ENCODE peak calls at places on chromosome 15, in six cellular contexts. One of them, this sample, is unnamed.

GRCh38 chr15:63369766-63370165 is 11.9 kb downstream of the CA12 start:
- DNase-seq in spleen: no peak
- DNase-seq in IMR-90: peak; percentile 49
- DNase-seq in HAP-1: no peak
- DNase-seq in CD8-positive, alpha-beta T cell: no peak
- DNase-seq in heart right ventricle: no peak
- DNase-seq in this sample: no peak

GRCh38 chr15:90181781-90182180 is 19.3 kb upstream of the SEMA4B start:
- DNase-seq in spleen: peak; percentile 8
- DNase-seq in IMR-90: no peak
- DNase-seq in HAP-1: no peak
- DNase-seq in CD8-positive, alpha-beta T cell: no peak
- DNase-seq in heart right ventricle: no peak
- DNase-seq in this sample: no peak

GRCh38 chr15:38438031-38438986 is 15.6 kb upstream of the FAM98B start:
- DNase-seq in spleen: no peak
- DNase-seq in IMR-90: peak; percentile 14
- DNase-seq in HAP-1: no peak
- DNase-seq in CD8-positive, alpha-beta T cell: no peak
- DNase-seq in heart right ventricle: no peak
- DNase-seq in this sample: no peak

GRCh38 chr15:78182336-78182700 is 33.2 kb downstream of the IDH3A start:
- DNase-seq in spleen: no peak
- DNase-seq in IMR-90: no peak
- DNase-seq in HAP-1: no peak
- DNase-seq in CD8-positive, alpha-beta T cell: no peak
- DNase-seq in heart right ventricle: no peak
- DNase-seq in this sample: no peak

GRCh38 chr15:97652041-97652440 is 308.5 kb upstream of the ARRDC4 start:
- DNase-seq in spleen: no peak
- DNase-seq in IMR-90: no peak
- DNase-seq in HAP-1: no peak
- DNase-seq in CD8-positive, alpha-beta T cell: no peak
- DNase-seq in heart right ventricle: no peak
- DNase-seq in this sample: no peak

GRCh38 chr15:74651251-74651741 is 35.7 kb downstream of the CLK3 start:
- DNase-seq in spleen: no peak
- DNase-seq in IMR-90: no peak
- DNase-seq in HAP-1: no peak
- DNase-seq in CD8-positive, alpha-beta T cell: no peak
- DNase-seq in heart right ventricle: no peak
- DNase-seq in this sample: no peak

GRCh38 chr15:70387086-70387485 is 289.4 kb upstream of the TLE3 start:
- DNase-seq in spleen: no peak
- DNase-seq in IMR-90: no peak
- DNase-seq in HAP-1: no peak
- DNase-seq in CD8-positive, alpha-beta T cell: no peak
- DNase-seq in heart right ventricle: no peak
- DNase-seq in this sample: no peak

GRCh38 chr15:32029409-32029861 is 880 bp upstream of the CHRNA7 start:
- DNase-seq in spleen: peak; percentile 71
- DNase-seq in IMR-90: no peak
- DNase-seq in HAP-1: peak; percentile 51
- DNase-seq in CD8-positive, alpha-beta T cell: no peak
- DNase-seq in heart right ventricle: peak; percentile 15
- DNase-seq in this sample: no peak

GRCh38 chr15:68774521-68775293 is 46.0 kb downstream of the ANP32A start:
- DNase-seq in spleen: no peak
- DNase-seq in IMR-90: no peak
- DNase-seq in HAP-1: no peak
- DNase-seq in CD8-positive, alpha-beta T cell: no peak
- DNase-seq in heart right ventricle: no peak
- DNase-seq in this sample: no peak

GRCh38 chr15:70142072-70142321 is 44.3 kb upstream of the TLE3 start:
- DNase-seq in spleen: no peak
- DNase-seq in IMR-90: no peak
- DNase-seq in HAP-1: no peak
- DNase-seq in CD8-positive, alpha-beta T cell: no peak
- DNase-seq in heart right ventricle: no peak
- DNase-seq in this sample: no peak

GRCh38 chr15:55829826-55830225 is 86.9 kb upstream of the PRTG start:
- DNase-seq in spleen: no peak
- DNase-seq in IMR-90: no peak
- DNase-seq in HAP-1: no peak
- DNase-seq in CD8-positive, alpha-beta T cell: no peak
- DNase-seq in heart right ventricle: no peak
- DNase-seq in this sample: no peak

GRCh38 chr15:79849789-79850188 is 47.0 kb downstream of the MTHFS start:
- DNase-seq in spleen: no peak
- DNase-seq in IMR-90: peak; percentile 52
- DNase-seq in HAP-1: no peak
- DNase-seq in CD8-positive, alpha-beta T cell: no peak
- DNase-seq in heart right ventricle: no peak
- DNase-seq in this sample: no peak

GRCh38 chr15:99507016-99507731 is 58.6 kb upstream of the MEF2A start:
- DNase-seq in spleen: peak; percentile 70
- DNase-seq in IMR-90: peak; percentile 88
- DNase-seq in HAP-1: no peak
- DNase-seq in CD8-positive, alpha-beta T cell: no peak
- DNase-seq in heart right ventricle: peak; percentile 71
- DNase-seq in this sample: no peak

GRCh38 chr15:61447981-61448380 is 218.9 kb upstream of the RORA start:
- DNase-seq in spleen: no peak
- DNase-seq in IMR-90: no peak
- DNase-seq in HAP-1: no peak
- DNase-seq in CD8-positive, alpha-beta T cell: no peak
- DNase-seq in heart right ventricle: no peak
- DNase-seq in this sample: no peak

GRCh38 chr15:64653757-64654156 is 121.6 kb downstream of the RBPMS2 start:
- DNase-seq in spleen: no peak
- DNase-seq in IMR-90: peak; percentile 31
- DNase-seq in HAP-1: peak; percentile 76
- DNase-seq in CD8-positive, alpha-beta T cell: no peak
- DNase-seq in heart right ventricle: no peak
- DNase-seq in this sample: no peak

GRCh38 chr15:64246364-64247189 is 83.8 kb upstream of the PPIB start:
- DNase-seq in spleen: no peak
- DNase-seq in IMR-90: peak; percentile 93
- DNase-seq in HAP-1: peak; percentile 56
- DNase-seq in CD8-positive, alpha-beta T cell: no peak
- DNase-seq in heart right ventricle: no peak
- DNase-seq in this sample: no peak

GRCh38 chr15:41796457-41796856 is 22.2 kb downstream of the MAPKBP1 start:
- DNase-seq in spleen: no peak
- DNase-seq in IMR-90: peak; percentile 68
- DNase-seq in HAP-1: no peak
- DNase-seq in CD8-positive, alpha-beta T cell: no peak
- DNase-seq in heart right ventricle: no peak
- DNase-seq in this sample: no peak

GRCh38 chr15:95663156-95663831 is 667.2 kb upstream of the NR2F2 start:
- DNase-seq in spleen: no peak
- DNase-seq in IMR-90: peak; percentile 85
- DNase-seq in HAP-1: no peak
- DNase-seq in CD8-positive, alpha-beta T cell: no peak
- DNase-seq in heart right ventricle: no peak
- DNase-seq in this sample: no peak
- H3K9me3 ChIP-seq in spleen: no peaks in the 10 kb centered on the region
- H3K9me3 ChIP-seq in IMR-90: no peaks in the 10 kb centered on the region
- H3K9me3 ChIP-seq in HAP-1: no peaks in the 10 kb centered on the region
- H3K9me3 ChIP-seq in CD8-positive, alpha-beta T cell: no peaks in the 10 kb centered on the region
- H3K9me3 ChIP-seq in heart right ventricle: no peaks in the 10 kb centered on the region
- H3K9me3 ChIP-seq in this sample: no peaks in the 10 kb centered on the region

GRCh38 chr15:23548071-23548470 is 17.4 kb upstream of the MKRN3 start:
- DNase-seq in spleen: no peak
- DNase-seq in IMR-90: no peak
- DNase-seq in HAP-1: no peak
- DNase-seq in CD8-positive, alpha-beta T cell: no peak
- DNase-seq in heart right ventricle: no peak
- DNase-seq in this sample: no peak
- H3K9me3 ChIP-seq in spleen: no peaks in the 10 kb centered on the region
- H3K9me3 ChIP-seq in IMR-90: peaks cover 5% of the 10 kb centered on the region
- H3K9me3 ChIP-seq in HAP-1: no peaks in the 10 kb centered on the region
- H3K9me3 ChIP-seq in CD8-positive, alpha-beta T cell: no peaks in the 10 kb centered on the region
- H3K9me3 ChIP-seq in heart right ventricle: no peaks in the 10 kb centered on the region
- H3K9me3 ChIP-seq in this sample: no peaks in the 10 kb centered on the region

GRCh38 chr15:25066708-25067107 is 111.9 kb downstream of the SNRPN start:
- DNase-seq in spleen: peak; percentile 56
- DNase-seq in IMR-90: no peak
- DNase-seq in HAP-1: no peak
- DNase-seq in CD8-positive, alpha-beta T cell: no peak
- DNase-seq in heart right ventricle: no peak
- DNase-seq in this sample: no peak
- H3K9me3 ChIP-seq in spleen: peaks cover 100% of the 10 kb centered on the region
- H3K9me3 ChIP-seq in IMR-90: peaks cover 100% of the 10 kb centered on the region
- H3K9me3 ChIP-seq in HAP-1: peaks cover 4% of the 10 kb centered on the region
- H3K9me3 ChIP-seq in CD8-positive, alpha-beta T cell: peaks cover 99% of the 10 kb centered on the region
- H3K9me3 ChIP-seq in heart right ventricle: peaks cover 100% of the 10 kb centered on the region
- H3K9me3 ChIP-seq in this sample: peaks cover 54% of the 10 kb centered on the region

DNA sequence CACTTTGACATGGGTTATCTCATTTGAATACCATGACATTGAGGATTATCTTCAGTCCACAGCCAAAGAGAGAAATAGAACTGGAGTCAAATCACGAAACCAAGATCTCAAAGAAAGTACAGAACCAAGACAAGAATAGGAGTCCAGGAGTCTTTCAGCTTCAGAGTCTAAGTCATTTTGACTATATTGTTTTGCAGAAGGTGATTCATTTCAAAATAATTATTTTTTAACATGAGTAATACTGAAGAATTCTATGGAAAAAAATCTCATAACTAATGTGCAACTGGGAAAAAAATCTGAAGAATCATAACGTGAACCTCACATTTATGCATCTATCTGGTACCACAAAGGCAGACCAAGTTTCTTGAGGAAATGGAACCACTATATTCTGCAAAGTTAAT is 60.3 kb downstream of the UBE3A start:
- DNase-seq in spleen: no peak
- DNase-seq in IMR-90: peak; percentile 31
- DNase-seq in HAP-1: no peak
- DNase-seq in CD8-positive, alpha-beta T cell: no peak
- DNase-seq in heart right ventricle: no peak
- DNase-seq in this sample: no peak
- H3K9me3 ChIP-seq in spleen: peaks cover 5% of the 10 kb centered on the region
- H3K9me3 ChIP-seq in IMR-90: no peaks in the 10 kb centered on the region
- H3K9me3 ChIP-seq in HAP-1: no peaks in the 10 kb centered on the region
- H3K9me3 ChIP-seq in CD8-positive, alpha-beta T cell: no peaks in the 10 kb centered on the region
- H3K9me3 ChIP-seq in heart right ventricle: peaks cover 7% of the 10 kb centered on the region
- H3K9me3 ChIP-seq in this sample: no peaks in the 10 kb centered on the region

DNA sequence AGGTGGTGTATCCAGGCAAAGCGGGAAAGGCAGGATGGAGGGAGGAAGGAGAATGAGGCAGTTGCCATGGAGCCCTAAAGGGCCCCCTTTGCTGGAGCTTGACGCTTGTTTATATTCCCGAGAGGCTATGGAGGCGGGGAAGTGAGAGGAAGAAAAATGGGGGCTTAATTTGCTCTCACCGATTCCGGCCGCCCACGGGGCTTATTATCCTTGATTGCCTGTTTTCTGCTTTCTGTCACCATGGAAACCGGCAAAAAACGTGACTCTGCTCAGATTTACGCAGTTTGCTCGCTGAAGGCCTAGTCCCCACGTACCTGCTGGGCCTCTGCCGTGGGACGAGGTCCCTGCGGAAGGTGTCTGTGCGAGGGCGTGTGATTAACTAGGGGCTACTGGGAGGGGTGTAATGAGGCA is 110.6 kb upstream of the NDN start:
- DNase-seq in spleen: no peak
- DNase-seq in IMR-90: no peak
- DNase-seq in HAP-1: no peak
- DNase-seq in CD8-positive, alpha-beta T cell: no peak
- DNase-seq in heart right ventricle: no peak
- DNase-seq in this sample: no peak
- H3K9me3 ChIP-seq in spleen: peaks cover 34% of the 10 kb centered on the region
- H3K9me3 ChIP-seq in IMR-90: peaks cover 17% of the 10 kb centered on the region
- H3K9me3 ChIP-seq in HAP-1: no peaks in the 10 kb centered on the region
- H3K9me3 ChIP-seq in CD8-positive, alpha-beta T cell: no peaks in the 10 kb centered on the region
- H3K9me3 ChIP-seq in heart right ventricle: no peaks in the 10 kb centered on the region
- H3K9me3 ChIP-seq in this sample: no peaks in the 10 kb centered on the region

GRCh38 chr15:25497934-25498333 is 59.1 kb upstream of the UBE3A start:
- DNase-seq in spleen: no peak
- DNase-seq in IMR-90: no peak
- DNase-seq in HAP-1: no peak
- DNase-seq in CD8-positive, alpha-beta T cell: no peak
- DNase-seq in heart right ventricle: no peak
- DNase-seq in this sample: no peak

GRCh38 chr15:25492315-25492714 is 53.5 kb upstream of the UBE3A start:
- DNase-seq in spleen: no peak
- DNase-seq in IMR-90: no peak
- DNase-seq in HAP-1: no peak
- DNase-seq in CD8-positive, alpha-beta T cell: no peak
- DNase-seq in heart right ventricle: no peak
- DNase-seq in this sample: no peak
- H3K9me3 ChIP-seq in spleen: peaks cover 68% of the 10 kb centered on the region
- H3K9me3 ChIP-seq in IMR-90: no peaks in the 10 kb centered on the region
- H3K9me3 ChIP-seq in HAP-1: no peaks in the 10 kb centered on the region
- H3K9me3 ChIP-seq in CD8-positive, alpha-beta T cell: no peaks in the 10 kb centered on the region
- H3K9me3 ChIP-seq in heart right ventricle: peaks cover 49% of the 10 kb centered on the region
- H3K9me3 ChIP-seq in this sample: peaks cover 3% of the 10 kb centered on the region